ENCODE peak calls at places on chromosomes 2 and 18, in seven cellular contexts. One of them, this sample, is unnamed.

GRCh38 chr2:171553858-171554257 is 31.6 kb downstream of the CYBRD1 start:
- DNase-seq in A549: peak
- DNase-seq in left cardiac atrium: no peak
- DNase-seq in activated CD4-positive, alpha-beta T cell treated with anti-CD3 and anti-CD28 coated beads, Interleukin-2, amount 10 ng/mL, durations not matched to agents 24 days and 14 days: no peak
- DNase-seq in T-cell: no peak
- DNase-seq in germinal center: no peak
- DNase-seq in MCF 10A: no peak
- DNase-seq in this sample: no peak

GRCh38 chr2:220224711-220225519 is 597.5 kb downstream of the SLC4A3 start:
- DNase-seq in MCF 10A: peak
- DNase-seq in germinal center: no peak
- DNase-seq in activated CD4-positive, alpha-beta T cell treated with anti-CD3 and anti-CD28 coated beads, Interleukin-2, amount 10 ng/mL, durations not matched to agents 24 days and 14 days: no peak
- DNase-seq in T-cell: no peak
- DNase-seq in A549: no peak
- DNase-seq in left cardiac atrium: no peak
- DNase-seq in this sample: no peak

GRCh38 chr2:67996772-67997527 is 65.9 kb downstream of the C1D start:
- DNase-seq in A549: no peak
- DNase-seq in MCF 10A: peak
- DNase-seq in T-cell: no peak
- DNase-seq in germinal center: no peak
- DNase-seq in activated CD4-positive, alpha-beta T cell treated with anti-CD3 and anti-CD28 coated beads, Interleukin-2, amount 10 ng/mL, durations not matched to agents 24 days and 14 days: no peak
- DNase-seq in left cardiac atrium: no peak
- DNase-seq in this sample: no peak

GRCh38 chr2:112547333-112547732 is 5.1 kb downstream of the POLR1B start:
- DNase-seq in T-cell: no peak
- DNase-seq in MCF 10A: peak
- DNase-seq in germinal center: no peak
- DNase-seq in left cardiac atrium: no peak
- DNase-seq in activated CD4-positive, alpha-beta T cell treated with anti-CD3 and anti-CD28 coated beads, Interleukin-2, amount 10 ng/mL, durations not matched to agents 24 days and 14 days: no peak
- DNase-seq in A549: no peak
- DNase-seq in this sample: no peak

GRCh38 chr18:69948919-69949537 is 1.4 kb upstream of the CD226 start:
- DNase-seq in T-cell: no peak
- DNase-seq in left cardiac atrium: peak
- DNase-seq in MCF 10A: no peak
- DNase-seq in germinal center: peak
- DNase-seq in activated CD4-positive, alpha-beta T cell treated with anti-CD3 and anti-CD28 coated beads, Interleukin-2, amount 10 ng/mL, durations not matched to agents 24 days and 14 days: peak
- DNase-seq in A549: no peak
- DNase-seq in this sample: no peak

GRCh38 chr2:55175254-55176093 is 56.6 kb downstream of the CLHC1 start:
- DNase-seq in A549: peak
- DNase-seq in activated CD4-positive, alpha-beta T cell treated with anti-CD3 and anti-CD28 coated beads, Interleukin-2, amount 10 ng/mL, durations not matched to agents 24 days and 14 days: peak
- DNase-seq in T-cell: no peak
- DNase-seq in MCF 10A: peak
- DNase-seq in left cardiac atrium: no peak
- DNase-seq in germinal center: peak
- DNase-seq in this sample: no peak

GRCh38 chr18:37381554-37381953 is 184.0 kb downstream of the CELF4 start:
- DNase-seq in T-cell: no peak
- DNase-seq in A549: no peak
- DNase-seq in MCF 10A: no peak
- DNase-seq in germinal center: no peak
- DNase-seq in left cardiac atrium: no peak
- DNase-seq in activated CD4-positive, alpha-beta T cell treated with anti-CD3 and anti-CD28 coated beads, Interleukin-2, amount 10 ng/mL, durations not matched to agents 24 days and 14 days: no peak
- DNase-seq in this sample: no peak

GRCh38 chr2:44335806-44336538 is 25.3 kb downstream of the PREPL start:
- DNase-seq in T-cell: no peak
- DNase-seq in activated CD4-positive, alpha-beta T cell treated with anti-CD3 and anti-CD28 coated beads, Interleukin-2, amount 10 ng/mL, durations not matched to agents 24 days and 14 days: no peak
- DNase-seq in MCF 10A: no peak
- DNase-seq in A549: no peak
- DNase-seq in germinal center: no peak
- DNase-seq in left cardiac atrium: no peak
- DNase-seq in this sample: no peak

GRCh38 chr18:49001111-49001510 is 50.3 kb upstream of the SMAD7 start:
- DNase-seq in MCF 10A: no peak
- DNase-seq in activated CD4-positive, alpha-beta T cell treated with anti-CD3 and anti-CD28 coated beads, Interleukin-2, amount 10 ng/mL, durations not matched to agents 24 days and 14 days: no peak
- DNase-seq in germinal center: no peak
- DNase-seq in A549: no peak
- DNase-seq in T-cell: no peak
- DNase-seq in left cardiac atrium: no peak
- DNase-seq in this sample: no peak

GRCh38 chr2:79511320-79511951 is 1.4 kb upstream of the CTNNA2 start:
- DNase-seq in A549: no peak
- DNase-seq in germinal center: no peak
- DNase-seq in MCF 10A: peak
- DNase-seq in left cardiac atrium: no peak
- DNase-seq in activated CD4-positive, alpha-beta T cell treated with anti-CD3 and anti-CD28 coated beads, Interleukin-2, amount 10 ng/mL, durations not matched to agents 24 days and 14 days: peak
- DNase-seq in T-cell: no peak
- DNase-seq in this sample: peak

GRCh38 chr2:109185338-109185737 is 56.3 kb downstream of the SH3RF3 start:
- DNase-seq in germinal center: no peak
- DNase-seq in MCF 10A: peak
- DNase-seq in activated CD4-positive, alpha-beta T cell treated with anti-CD3 and anti-CD28 coated beads, Interleukin-2, amount 10 ng/mL, durations not matched to agents 24 days and 14 days: no peak
- DNase-seq in T-cell: no peak
- DNase-seq in left cardiac atrium: peak
- DNase-seq in A549: no peak
- DNase-seq in this sample: no peak

GRCh38 chr2:9832586-9832985 is 10.7 kb upstream of the TAF1B start:
- DNase-seq in left cardiac atrium: no peak
- DNase-seq in T-cell: no peak
- DNase-seq in germinal center: no peak
- DNase-seq in activated CD4-positive, alpha-beta T cell treated with anti-CD3 and anti-CD28 coated beads, Interleukin-2, amount 10 ng/mL, durations not matched to agents 24 days and 14 days: no peak
- DNase-seq in A549: no peak
- DNase-seq in MCF 10A: no peak
- DNase-seq in this sample: no peak

GRCh38 chr2:58533376-58533775 is 292.3 kb upstream of the FANCL start:
- DNase-seq in A549: no peak
- DNase-seq in germinal center: no peak
- DNase-seq in activated CD4-positive, alpha-beta T cell treated with anti-CD3 and anti-CD28 coated beads, Interleukin-2, amount 10 ng/mL, durations not matched to agents 24 days and 14 days: no peak
- DNase-seq in MCF 10A: no peak
- DNase-seq in left cardiac atrium: no peak
- DNase-seq in T-cell: no peak
- DNase-seq in this sample: no peak

GRCh38 chr18:10352671-10353070 is 101.8 kb upstream of the APCDD1 start:
- DNase-seq in A549: no peak
- DNase-seq in activated CD4-positive, alpha-beta T cell treated with anti-CD3 and anti-CD28 coated beads, Interleukin-2, amount 10 ng/mL, durations not matched to agents 24 days and 14 days: no peak
- DNase-seq in T-cell: no peak
- DNase-seq in MCF 10A: no peak
- DNase-seq in germinal center: no peak
- DNase-seq in left cardiac atrium: no peak
- DNase-seq in this sample: no peak

GRCh38 chr2:10196275-10196892 is 73.8 kb downstream of the RRM2 start:
- DNase-seq in activated CD4-positive, alpha-beta T cell treated with anti-CD3 and anti-CD28 coated beads, Interleukin-2, amount 10 ng/mL, durations not matched to agents 24 days and 14 days: no peak
- DNase-seq in T-cell: no peak
- DNase-seq in left cardiac atrium: no peak
- DNase-seq in MCF 10A: no peak
- DNase-seq in A549: no peak
- DNase-seq in germinal center: no peak
- DNase-seq in this sample: no peak

GRCh38 chr2:147273106-147273505 is 571.7 kb upstream of the ACVR2A start:
- DNase-seq in T-cell: no peak
- DNase-seq in germinal center: no peak
- DNase-seq in A549: no peak
- DNase-seq in left cardiac atrium: no peak
- DNase-seq in activated CD4-positive, alpha-beta T cell treated with anti-CD3 and anti-CD28 coated beads, Interleukin-2, amount 10 ng/mL, durations not matched to agents 24 days and 14 days: no peak
- DNase-seq in MCF 10A: no peak
- DNase-seq in this sample: no peak

GRCh38 chr2:231563378-231563961 is 29.2 kb upstream of the TEX44 start:
- DNase-seq in activated CD4-positive, alpha-beta T cell treated with anti-CD3 and anti-CD28 coated beads, Interleukin-2, amount 10 ng/mL, durations not matched to agents 24 days and 14 days: peak
- DNase-seq in left cardiac atrium: peak
- DNase-seq in MCF 10A: peak
- DNase-seq in A549: peak
- DNase-seq in T-cell: no peak
- DNase-seq in germinal center: peak
- DNase-seq in this sample: no peak

GRCh38 chr18:79366177-79367094 is 29.3 kb upstream of the NFATC1 start:
- DNase-seq in MCF 10A: no peak
- DNase-seq in activated CD4-positive, alpha-beta T cell treated with anti-CD3 and anti-CD28 coated beads, Interleukin-2, amount 10 ng/mL, durations not matched to agents 24 days and 14 days: no peak
- DNase-seq in germinal center: no peak
- DNase-seq in T-cell: no peak
- DNase-seq in A549: no peak
- DNase-seq in left cardiac atrium: no peak
- DNase-seq in this sample: no peak

GRCh38 chr18:11489266-11489899 is 120.0 kb upstream of the SLC35G4 start:
- DNase-seq in activated CD4-positive, alpha-beta T cell treated with anti-CD3 and anti-CD28 coated beads, Interleukin-2, amount 10 ng/mL, durations not matched to agents 24 days and 14 days: no peak
- DNase-seq in left cardiac atrium: no peak
- DNase-seq in T-cell: no peak
- DNase-seq in A549: no peak
- DNase-seq in germinal center: no peak
- DNase-seq in MCF 10A: no peak
- DNase-seq in this sample: no peak

GRCh38 chr2:71857632-71858031 is 290.0 kb downstream of the CYP26B1 start:
- DNase-seq in MCF 10A: no peak
- DNase-seq in activated CD4-positive, alpha-beta T cell treated with anti-CD3 and anti-CD28 coated beads, Interleukin-2, amount 10 ng/mL, durations not matched to agents 24 days and 14 days: no peak
- DNase-seq in A549: no peak
- DNase-seq in left cardiac atrium: no peak
- DNase-seq in T-cell: no peak
- DNase-seq in germinal center: no peak
- DNase-seq in this sample: no peak

GRCh38 chr2:177874678-177875077 is 197.9 kb downstream of the PDE11A start:
- DNase-seq in T-cell: no peak
- DNase-seq in A549: no peak
- DNase-seq in germinal center: no peak
- DNase-seq in MCF 10A: no peak
- DNase-seq in activated CD4-positive, alpha-beta T cell treated with anti-CD3 and anti-CD28 coated beads, Interleukin-2, amount 10 ng/mL, durations not matched to agents 24 days and 14 days: no peak
- DNase-seq in left cardiac atrium: no peak
- DNase-seq in this sample: no peak

GRCh38 chr18:12092398-12093229 is 1.0 kb upstream of the ANKRD62 start:
- DNase-seq in A549: peak
- DNase-seq in MCF 10A: peak
- DNase-seq in germinal center: no peak
- DNase-seq in T-cell: no peak
- DNase-seq in activated CD4-positive, alpha-beta T cell treated with anti-CD3 and anti-CD28 coated beads, Interleukin-2, amount 10 ng/mL, durations not matched to agents 24 days and 14 days: no peak
- DNase-seq in left cardiac atrium: peak
- DNase-seq in this sample: no peak

GRCh38 chr18:39825485-39825884 is 2129.5 kb upstream of the PIK3C3 start:
- DNase-seq in A549: no peak
- DNase-seq in activated CD4-positive, alpha-beta T cell treated with anti-CD3 and anti-CD28 coated beads, Interleukin-2, amount 10 ng/mL, durations not matched to agents 24 days and 14 days: no peak
- DNase-seq in T-cell: no peak
- DNase-seq in MCF 10A: peak
- DNase-seq in germinal center: no peak
- DNase-seq in left cardiac atrium: no peak
- DNase-seq in this sample: no peak

GRCh38 chr18:9283789-9284188 is 50.8 kb upstream of the TWSG1 start:
- DNase-seq in left cardiac atrium: no peak
- DNase-seq in A549: no peak
- DNase-seq in T-cell: no peak
- DNase-seq in germinal center: no peak
- DNase-seq in MCF 10A: no peak
- DNase-seq in activated CD4-positive, alpha-beta T cell treated with anti-CD3 and anti-CD28 coated beads, Interleukin-2, amount 10 ng/mL, durations not matched to agents 24 days and 14 days: no peak
- DNase-seq in this sample: no peak

GRCh38 chr2:173590278-173590811 is 235.7 kb downstream of the CDCA7 start:
- DNase-seq in T-cell: no peak
- DNase-seq in A549: peak
- DNase-seq in left cardiac atrium: peak
- DNase-seq in germinal center: no peak
- DNase-seq in MCF 10A: peak
- DNase-seq in activated CD4-positive, alpha-beta T cell treated with anti-CD3 and anti-CD28 coated beads, Interleukin-2, amount 10 ng/mL, durations not matched to agents 24 days and 14 days: no peak
- DNase-seq in this sample: peak

GRCh38 chr18:59024829-59025228 is 114.9 kb upstream of the SEC11C start:
- DNase-seq in MCF 10A: no peak
- DNase-seq in left cardiac atrium: peak
- DNase-seq in T-cell: no peak
- DNase-seq in activated CD4-positive, alpha-beta T cell treated with anti-CD3 and anti-CD28 coated beads, Interleukin-2, amount 10 ng/mL, durations not matched to agents 24 days and 14 days: no peak
- DNase-seq in A549: no peak
- DNase-seq in germinal center: no peak
- DNase-seq in this sample: no peak

This sample was measured in lower lobe of right lung.